ENCODE peak calls at places on chromosomes 1 and 21, in five cellular contexts. C, N, U, T and B are unnamed samples.

GRCh38 chr1:23473037-23473800 is 10.8 kb downstream of the ASAP3 start:
- DNase-seq in C (no peak), N (no peak), U (no peak), T (peak), B (no peak)

GRCh38 chr1:22127248-22127647 is 15.6 kb downstream of the WNT4 start:
- DNase-seq in C (no peak), N (no peak), U (no peak), T (no peak), B (no peak)

GRCh38 chr1:11355594-11356467 is 82.8 kb downstream of the UBIAD1 start:
- DNase-seq in C (no peak), N (peak), U (no peak), T (no peak), B (peak)

GRCh38 chr1:25425098-25426085 is 4.8 kb upstream of the RHCE start:
- DNase-seq in C (no peak), N (no peak), U (no peak), T (peak), B (no peak)

GRCh38 chr1:154219511-154219910 is 1.2 kb upstream of the UBAP2L start:
- DNase-seq in C (no peak), N (no peak), U (no peak), T (peak), B (no peak)

GRCh38 chr1:187264995-187265602 is 436.4 kb downstream of the PLA2G4A start:
- DNase-seq in C (peak), N (no peak), U (peak), T (peak), B (peak)

GRCh38 chr21:37045139-37045538 is 27.7 kb downstream of the PIGP start:
- DNase-seq in C (no peak), N (no peak), U (no peak), T (no peak), B (no peak)

GRCh38 chr1:220124542-220124941 is 30.6 kb downstream of the IARS2 start:
- DNase-seq in C (no peak), N (no peak), U (peak), T (peak), B (no peak)

GRCh38 chr1:33706634-33707255 is 157.1 kb upstream of the HMGB4 start:
- DNase-seq in C (no peak), N (no peak), U (no peak), T (no peak), B (no peak)

GRCh38 chr1:182886985-182887384 is 47.8 kb downstream of the DHX9 start:
- DNase-seq in C (no peak), N (no peak), U (no peak), T (no peak), B (no peak)

GRCh38 chr1:169945171-169945570 is 51.5 kb upstream of the SCYL3 start:
- DNase-seq in C (no peak), N (no peak), U (no peak), T (no peak), B (no peak)

GRCh38 chr1:1230656-1231399 is 973 bp downstream of the SDF4 start:
- DNase-seq in C (no peak), N (no peak), U (peak), T (peak), B (no peak)

GRCh38 chr1:100861379-100861778 is 33.3 kb downstream of the EXTL2 start:
- DNase-seq in C (no peak), N (no peak), U (no peak), T (no peak), B (no peak)

GRCh38 chr1:151166506-151166956 is 587 bp downstream of the SCNM1 start:
- DNase-seq in C (no peak), N (no peak), U (peak), T (peak), B (no peak)

GRCh38 chr1:56477164-56478111 is 101.9 kb downstream of the PLPP3 start:
- DNase-seq in C (peak), N (peak), U (peak), T (peak), B (peak)

GRCh38 chr1:38213720-38214367 is 167.3 kb upstream of the POU3F1 start:
- DNase-seq in C (no peak), N (no peak), U (no peak), T (no peak), B (no peak)

GRCh38 chr1:31723828-31724359 is 20.1 kb upstream of the COL16A1 start:
- DNase-seq in C (peak), N (no peak), U (peak), T (peak), B (peak)

GRCh38 chr1:159977364-159978106 is 23.5 kb upstream of the SLAMF9 start:
- DNase-seq in C (no peak), N (no peak), U (no peak), T (no peak), B (no peak)

GRCh38 chr1:11339346-11340247 is 66.6 kb downstream of the UBIAD1 start:
- DNase-seq in C (peak), N (no peak), U (no peak), T (no peak), B (peak)

GRCh38 chr1:29577512-29577911 is 341.2 kb downstream of the PTPRU start:
- DNase-seq in C (no peak), N (no peak), U (no peak), T (no peak), B (peak)

GRCh38 chr1:171032822-171033702 is 57.6 kb upstream of the FMO3 start:
- DNase-seq in C (no peak), N (no peak), U (no peak), T (no peak), B (peak)

GRCh38 chr1:236067854-236068454 is 3.1 kb upstream of the NID1 start:
- DNase-seq in C (no peak), N (no peak), U (peak), T (no peak), B (no peak)

GRCh38 chr1:21816602-21817302 is 4.7 kb downstream of the LDLRAD2 start:
- DNase-seq in C (no peak), N (no peak), U (peak), T (peak), B (no peak)

GRCh38 chr1:45012639-45013278 is 705 bp downstream of the UROD start:
- DNase-seq in C (peak), N (no peak), U (peak), T (peak), B (peak)

GRCh38 chr1:46806196-46807020 is 7.6 kb downstream of the CYP4B1 start:
- DNase-seq in C (no peak), N (no peak), U (no peak), T (peak), B (no peak)

GRCh38 chr1:86913399-86913895 is 479 bp downstream of the SELENOF start:
- DNase-seq in C (no peak), N (no peak), U (peak), T (peak), B (no peak)
- H3K4ac ChIP-seq in C (no peak), N (peak), U (peak), T (peak), B (peak)

GRCh38 chr1:206117151-206117948 is at the start of gene AVPR1B:
- DNase-seq in C (peak), N (peak), U (peak), T (peak), B (peak)
- H3K23ac ChIP-seq in C (peak), N (no peak), U (no peak), T (no peak), B (no peak)

GRCh38 chr1:204478921-204479320 is 15.7 kb downstream of the PIK3C2B start:
- DNase-seq in C (no peak), N (no peak), U (no peak), T (no peak), B (no peak)

GRCh38 chr1:204483791-204484190 is 10.8 kb downstream of the PIK3C2B start:
- DNase-seq in C (no peak), N (no peak), U (no peak), T (no peak), B (no peak)

GRCh38 chr1:204479387-204480136 is 15.0 kb downstream of the PIK3C2B start:
- DNase-seq in C (no peak), N (no peak), U (no peak), T (peak), B (no peak)

GRCh38 chr1:204478166-204478899 is 16.3 kb downstream of the PIK3C2B start:
- DNase-seq in C (no peak), N (no peak), U (no peak), T (no peak), B (no peak)

DNA sequence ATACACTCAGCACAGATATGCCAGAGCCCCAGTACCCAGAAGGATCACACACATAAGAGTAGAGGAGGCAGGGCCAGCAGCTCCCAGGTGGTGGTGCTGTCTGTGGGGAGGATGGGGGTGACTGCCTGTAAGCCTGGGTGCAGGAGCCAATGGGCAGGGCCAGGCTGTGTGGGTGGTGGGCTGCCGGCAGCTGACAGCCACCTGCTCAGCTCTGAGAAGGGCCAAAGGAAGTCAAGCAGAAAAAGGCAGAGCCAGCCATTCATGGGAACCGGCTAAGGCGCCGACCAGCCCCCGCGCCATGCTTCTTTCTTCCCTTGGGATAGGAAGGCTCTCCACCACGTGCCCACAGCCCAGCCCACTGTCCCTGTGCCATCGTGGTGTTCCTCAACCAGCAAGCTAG is 14.1 kb downstream of the PIK3C2B start:
- DNase-seq in C (no peak), N (no peak), U (no peak), T (no peak), B (no peak)
- H2BK12ac ChIP-seq in C (no peak), N (no peak), U (no peak), T (no peak), B (no peak)

GRCh38 chr1:84344286-84344685 is 42.8 kb downstream of the SAMD13 start:
- DNase-seq in C (no peak), N (no peak), U (peak), T (no peak), B (no peak)
- H3K4ac ChIP-seq in C (no peak), N (no peak), U (no peak), T (no peak), B (no peak)

GRCh38 chr1:66549017-66549416 is 15.1 kb downstream of the SGIP1 start:
- DNase-seq in C (no peak), N (no peak), U (no peak), T (no peak), B (no peak)

GRCh38 chr1:66550243-66550642 is 16.3 kb downstream of the SGIP1 start:
- DNase-seq in C (no peak), N (no peak), U (no peak), T (no peak), B (no peak)

GRCh38 chr1:66553846-66554245 is 19.9 kb downstream of the SGIP1 start:
- DNase-seq in C (no peak), N (no peak), U (peak), T (no peak), B (no peak)

GRCh38 chr1:66552829-66553228 is 18.9 kb downstream of the SGIP1 start:
- DNase-seq in C (no peak), N (no peak), U (no peak), T (no peak), B (peak)

DNA sequence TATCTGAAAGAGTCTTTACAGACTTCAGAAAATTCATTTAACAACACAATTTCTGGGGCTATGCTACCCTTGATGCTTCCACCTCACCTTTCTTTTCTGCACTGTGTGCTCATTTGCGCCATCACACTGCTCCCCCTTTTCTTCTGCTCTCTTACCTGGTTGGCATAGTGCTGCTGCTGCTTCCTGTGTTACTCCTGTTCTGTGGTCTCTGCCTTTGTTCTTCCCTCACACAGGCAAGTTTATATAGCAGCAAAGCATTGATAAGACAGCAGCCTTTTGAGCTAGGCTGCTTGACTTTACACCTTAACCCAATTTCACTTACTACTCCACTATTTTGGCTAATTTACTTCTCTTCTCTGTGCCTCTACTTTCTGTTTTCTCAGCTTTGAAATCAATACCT is 18.3 kb downstream of the SGIP1 start:
- DNase-seq in C (no peak), N (no peak), U (no peak), T (no peak), B (no peak)
- H3K23ac ChIP-seq in C (no peak), N (no peak), U (no peak), T (no peak), B (no peak)

GRCh38 chr1:218931331-218931730 is 242.3 kb upstream of the LYPLAL1 start:
- DNase-seq in C (no peak), N (no peak), U (no peak), T (no peak), B (no peak)

GRCh38 chr1:218930472-218930871 is 243.2 kb upstream of the LYPLAL1 start:
- DNase-seq in C (no peak), N (no peak), U (no peak), T (no peak), B (no peak)

GRCh38 chr1:218930000-218930399 is 243.7 kb upstream of the LYPLAL1 start:
- DNase-seq in C (no peak), N (no peak), U (no peak), T (no peak), B (no peak)

GRCh38 chr1:218930879-218931278 is 242.8 kb upstream of the LYPLAL1 start:
- DNase-seq in C (no peak), N (no peak), U (peak), T (no peak), B (no peak)

DNA sequence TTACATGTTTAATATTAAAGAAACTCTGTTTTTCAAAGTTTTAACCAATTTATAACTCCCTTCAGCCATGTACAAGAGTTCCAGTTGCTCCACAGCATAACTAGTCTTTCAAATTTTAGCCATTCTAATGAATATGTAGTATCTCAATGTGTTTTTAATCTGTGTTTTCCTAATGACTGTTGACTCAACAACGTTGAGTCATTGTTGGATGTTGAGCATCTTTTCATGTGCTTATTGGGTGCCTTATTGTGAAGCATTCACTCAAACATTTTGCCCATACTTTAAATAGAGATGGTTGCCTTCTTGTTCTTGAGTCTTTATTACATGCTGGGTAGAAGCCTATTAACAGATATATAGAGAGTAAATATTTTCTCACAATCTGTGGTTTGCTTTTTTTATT is 240.2 kb upstream of the LYPLAL1 start:
- DNase-seq in C (no peak), N (no peak), U (no peak), T (no peak), B (no peak)
- H2BK12ac ChIP-seq in C (no peak), N (no peak), U (no peak), T (no peak), B (no peak)

DNA sequence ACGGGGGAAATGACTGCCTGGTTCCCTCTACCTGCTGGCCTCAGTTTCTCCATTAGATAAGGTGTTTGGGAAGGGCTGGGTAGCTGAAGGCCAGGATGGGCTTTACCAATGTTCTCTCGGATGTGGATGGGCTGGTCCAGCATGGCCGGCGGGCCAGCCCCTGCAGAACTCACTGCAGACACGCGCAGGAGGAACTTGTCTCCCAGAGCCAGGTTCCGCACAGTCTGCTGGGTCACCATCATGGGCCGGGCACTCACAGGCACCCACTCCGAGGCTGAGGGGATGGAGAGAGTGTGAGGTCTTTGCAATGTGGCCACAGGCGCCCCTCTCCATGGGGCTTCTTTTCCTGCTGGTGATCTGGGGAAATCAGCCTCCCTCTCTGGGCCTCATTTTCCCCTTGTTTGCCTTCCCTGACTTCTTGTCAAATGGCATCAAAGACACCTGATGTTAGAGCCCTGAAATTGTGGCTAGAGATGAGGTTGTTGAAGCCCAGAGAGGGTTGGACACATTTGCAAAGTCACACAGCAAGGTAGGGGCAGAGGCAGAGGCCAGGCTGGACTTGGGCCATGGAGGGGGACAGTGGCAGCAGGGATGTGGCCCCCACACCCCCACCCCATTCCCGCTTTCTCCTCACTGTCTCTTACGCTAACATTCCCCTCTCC is 1.2 kb downstream of the MYBPH start:
- DNase-seq in C (no peak), N (no peak), U (no peak), T (no peak), B (no peak)
- H3K4ac ChIP-seq in C (no peak), N (no peak), U (no peak), T (no peak), B (no peak)

GRCh38 chr1:240341365-240342250 is 249.9 kb downstream of the FMN2 start:
- DNase-seq in C (no peak), N (no peak), U (no peak), T (no peak), B (no peak)
- H3K23ac ChIP-seq in C (no peak), N (no peak), U (no peak), T (no peak), B (no peak)

DNA sequence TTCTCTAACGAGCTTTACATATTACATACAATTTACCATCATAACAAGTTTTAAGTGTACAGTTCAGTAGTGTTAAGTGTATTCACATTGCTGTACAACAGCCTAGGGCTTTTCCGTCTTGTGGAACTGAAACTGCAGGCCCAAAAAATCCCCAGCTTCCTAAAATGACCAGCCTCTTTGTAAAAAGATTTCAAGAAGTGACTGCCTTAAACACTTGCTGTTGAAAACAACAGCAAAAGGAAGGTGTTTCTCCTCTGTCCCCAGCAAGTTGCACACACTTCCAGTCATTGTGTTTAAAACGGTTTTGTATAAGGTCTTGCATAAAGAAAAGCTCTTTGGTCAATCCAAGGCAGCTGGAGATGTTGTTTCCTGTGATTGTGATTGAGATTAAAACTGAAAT is 16.0 kb upstream of the GBP1 start:
- DNase-seq in C (no peak), N (no peak), U (no peak), T (no peak), B (no peak)
- H2BK12ac ChIP-seq in C (no peak), N (no peak), U (no peak), T (no peak), B (no peak)

DNA sequence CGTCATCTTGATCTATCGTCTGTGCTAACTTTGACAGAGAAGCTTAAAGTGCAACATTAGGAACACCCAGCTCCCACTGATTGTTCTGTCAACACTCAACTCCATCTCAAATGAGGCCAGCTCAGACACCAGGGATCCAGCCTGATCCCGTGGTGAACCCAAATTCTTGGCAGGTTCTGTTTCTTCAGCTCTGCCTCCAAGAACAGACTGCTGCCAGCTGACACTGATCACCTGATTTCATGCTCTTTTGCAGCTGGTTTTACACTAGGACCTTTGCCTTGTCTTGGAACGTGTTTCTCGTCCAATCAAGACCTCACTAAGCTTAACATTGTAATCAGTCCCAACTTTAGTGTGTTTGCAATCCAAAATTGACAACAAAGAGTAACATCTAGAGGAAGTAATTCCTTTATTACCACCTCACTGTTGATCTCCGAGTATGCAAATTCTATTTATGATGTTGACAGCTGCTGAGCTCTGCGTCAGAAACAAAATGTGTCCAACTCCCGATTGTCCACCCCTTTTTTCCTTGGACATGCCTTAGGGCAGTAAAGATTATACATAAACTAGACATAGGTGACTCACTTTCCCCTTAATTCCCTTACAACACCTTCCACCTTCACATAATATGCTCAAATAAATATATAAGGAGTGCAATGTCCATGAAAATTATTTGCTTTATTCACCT is 1.6 kb upstream of the HYI start:
- DNase-seq in C (no peak), N (no peak), U (no peak), T (no peak), B (no peak)
- H3K4ac ChIP-seq in C (no peak), N (peak), U (peak), T (no peak), B (no peak)